ENCODE peak calls at places on chromosomes 12 and 14, in seven cellular contexts. C is HCT116, K is Panc1, Y is HepG2, U is H1, V is K562, J is GM12878. L is an unnamed sample.

GRCh38 chr12:56224954-56225353 is 812 bp downstream of the NABP2 start:
- DNase-seq in V (peak), J (no peak), C (no peak), K (no peak), Y (no peak), U (no peak), L (no peak)

GRCh38 chr12:123094349-123095073 is 56.4 kb downstream of the PITPNM2 start:
- DNase-seq in J (no peak), Y (peak), V (peak), K (peak), C (peak), U (no peak), L (no peak)

GRCh38 chr14:87992720-87993484 is at the start of gene GALC:
- DNase-seq in C (no peak), V (peak), Y (no peak), J (peak), K (no peak), U (peak), L (peak)

GRCh38 chr12:38392584-38393144 is 76.1 kb downstream of the ALG10B start:
- DNase-seq in V (no peak), Y (no peak), U (no peak), C (no peak), K (no peak), J (no peak), L (no peak)

GRCh38 chr14:22572562-22573058 is 16.4 kb downstream of the DAD1 start:
- DNase-seq in V (no peak), U (no peak), C (no peak), K (no peak), J (no peak), Y (peak), L (no peak)

GRCh38 chr12:53340398-53340797 is 4.2 kb upstream of the SP7 start:
- DNase-seq in K (no peak), U (no peak), V (peak), C (no peak), Y (no peak), J (no peak), L (peak)

GRCh38 chr14:34113051-34113511 is 162.2 kb upstream of the EGLN3 start:
- DNase-seq in Y (no peak), C (no peak), V (no peak), K (no peak), U (no peak), J (no peak), L (no peak)

GRCh38 chr14:71021347-71022014 is 114.2 kb downstream of the PCNX1 start:
- DNase-seq in Y (no peak), C (peak), V (no peak), J (no peak), K (no peak), U (no peak), L (no peak)

GRCh38 chr12:52238916-52239649 is 6.0 kb downstream of the KRT7 start:
- DNase-seq in Y (no peak), V (no peak), J (no peak), C (no peak), U (no peak), K (no peak), L (no peak)

GRCh38 chr12:109743076-109743910 is 29.7 kb downstream of the FAM222A start:
- DNase-seq in J (no peak), K (no peak), U (no peak), C (no peak), Y (no peak), V (no peak), L (peak)

GRCh38 chr14:56170028-56170427 is 51.8 kb downstream of the PELI2 start:
- DNase-seq in V (no peak), Y (no peak), J (no peak), C (no peak), U (no peak), K (no peak), L (no peak)

GRCh38 chr12:232731-233614 is 19.0 kb upstream of the SLC6A12 start:
- DNase-seq in Y (no peak), C (no peak), K (no peak), V (no peak), U (no peak), J (no peak), L (no peak)

GRCh38 chr12:26791328-26791791 is 41.6 kb downstream of the ITPR2 start:
- DNase-seq in K (no peak), V (no peak), C (no peak), J (peak), U (no peak), Y (no peak), L (no peak)

GRCh38 chr14:103273847-103274615 is 60.0 kb upstream of the EIF5 start:
- DNase-seq in U (peak), J (no peak), V (no peak), Y (no peak), K (no peak), C (no peak), L (peak)

GRCh38 chr12:124194521-124195225 is 100.2 kb upstream of the RFLNA start:
- DNase-seq in V (no peak), U (no peak), Y (no peak), K (no peak), J (no peak), C (no peak), L (peak)

GRCh38 chr12:124191024-124191359 is 103.9 kb upstream of the RFLNA start:
- DNase-seq in V (peak), U (no peak), C (peak), Y (no peak), J (no peak), K (no peak), L (peak)

GRCh38 chr12:124190301-124191023 is 104.4 kb upstream of the RFLNA start:
- DNase-seq in U (no peak), J (no peak), Y (no peak), K (no peak), V (peak), C (no peak), L (no peak)

GRCh38 chr12:124196236-124196635 is 98.7 kb upstream of the RFLNA start:
- DNase-seq in C (no peak), Y (no peak), U (no peak), K (no peak), J (no peak), V (no peak), L (no peak)

DNA sequence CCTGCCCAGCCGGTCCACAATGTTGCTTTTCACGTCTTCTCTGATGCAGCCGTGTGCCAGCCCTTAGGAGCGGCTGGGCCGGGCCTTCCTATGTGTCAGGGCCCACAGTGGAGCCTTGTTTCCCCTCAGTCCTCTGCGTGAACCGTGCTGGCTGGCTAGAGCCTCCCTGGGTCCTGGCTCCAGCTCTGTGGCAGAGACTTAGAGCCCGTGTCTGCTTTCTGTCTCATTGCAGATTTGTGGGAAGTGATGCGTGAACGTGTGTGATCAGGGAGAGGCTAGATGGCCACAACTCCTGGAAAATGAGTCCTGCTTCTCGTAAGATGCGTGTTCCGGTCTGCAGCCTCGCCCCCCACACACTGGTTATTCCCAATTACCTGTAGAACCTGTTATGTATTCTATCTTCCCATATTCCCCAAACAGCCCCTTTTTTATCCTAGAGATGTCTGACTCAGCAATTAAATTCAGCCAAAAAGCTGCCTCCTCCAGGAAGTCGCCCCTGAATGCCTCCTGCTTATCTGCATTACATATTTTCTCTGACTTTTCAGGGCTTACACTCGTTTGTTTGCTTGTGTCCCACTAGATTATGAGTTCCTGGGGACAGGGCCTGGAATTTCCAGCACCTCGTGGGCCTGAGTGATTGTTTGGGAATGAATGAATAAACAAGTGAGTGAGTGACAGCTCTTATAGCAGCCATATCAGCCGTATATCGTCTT is 99.5 kb upstream of the RFLNA start:
- DNase-seq in U (no peak), J (no peak), Y (no peak), K (no peak), V (no peak), C (no peak), L (peak)
- TF ChIP-seq SIN3A in U (no peak), J (no peak), Y (no peak), K (no peak), V (no peak), C (no peak), L (no peak)

GRCh38 chr12:63826002-63826585 is 18.4 kb upstream of the SRGAP1 start:
- DNase-seq in C (peak), V (peak), J (no peak), U (no peak), K (no peak), Y (peak), L (peak)
- TF ChIP-seq SIN3A in C (no peak), V (no peak), J (no peak), U (no peak), K (no peak), Y (no peak), L (no peak)

DNA sequence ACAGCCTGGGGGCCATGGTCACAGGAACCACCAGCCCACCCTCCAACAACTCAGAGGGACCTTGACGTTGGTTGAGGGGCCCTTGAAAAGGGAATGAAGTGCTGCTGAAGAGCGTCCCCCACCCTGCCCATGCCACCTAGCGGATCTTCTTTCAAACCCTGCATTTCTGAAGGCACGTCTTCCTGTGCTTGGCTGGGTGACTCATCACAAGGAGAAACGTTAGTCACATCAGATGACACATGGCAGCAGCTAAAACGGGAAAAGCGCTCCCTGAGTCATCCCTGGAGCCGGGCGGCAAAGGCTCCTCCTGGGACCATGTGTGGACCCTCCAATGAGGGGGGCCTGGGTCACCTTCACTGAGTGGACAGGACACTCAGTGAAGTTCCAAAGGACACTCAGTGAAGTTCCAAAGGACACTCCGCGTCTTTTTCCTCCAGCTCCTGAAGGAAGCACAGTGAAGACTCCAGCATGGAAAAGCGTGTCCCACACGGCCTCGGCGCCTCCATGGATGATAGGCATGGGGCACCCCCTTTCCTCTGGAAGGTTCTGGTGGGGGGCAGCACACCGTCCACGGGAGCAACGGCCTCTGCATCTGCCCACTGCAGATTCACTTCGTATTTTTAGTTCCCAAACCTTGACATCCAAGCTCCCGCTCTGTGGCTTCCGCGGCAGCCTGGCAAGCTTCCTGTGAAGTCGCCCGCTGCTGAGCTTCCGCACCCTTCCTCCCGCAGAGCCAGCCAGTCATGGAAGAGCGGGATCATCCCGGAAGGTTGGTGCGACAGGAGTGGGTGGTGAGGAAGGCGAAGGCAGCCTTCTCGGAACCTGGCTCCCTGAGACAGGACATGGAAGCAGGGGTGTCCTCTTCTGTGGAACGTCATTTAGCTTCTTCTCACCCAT is 383.4 kb downstream of the VRK1 start:
- DNase-seq in C (peak), Y (peak), K (peak), V (peak), J (no peak), U (no peak), L (no peak)
- TF ChIP-seq SIN3A in C (peak), Y (no peak), K (no peak), V (no peak), J (no peak), U (no peak), L (no peak)

DNA sequence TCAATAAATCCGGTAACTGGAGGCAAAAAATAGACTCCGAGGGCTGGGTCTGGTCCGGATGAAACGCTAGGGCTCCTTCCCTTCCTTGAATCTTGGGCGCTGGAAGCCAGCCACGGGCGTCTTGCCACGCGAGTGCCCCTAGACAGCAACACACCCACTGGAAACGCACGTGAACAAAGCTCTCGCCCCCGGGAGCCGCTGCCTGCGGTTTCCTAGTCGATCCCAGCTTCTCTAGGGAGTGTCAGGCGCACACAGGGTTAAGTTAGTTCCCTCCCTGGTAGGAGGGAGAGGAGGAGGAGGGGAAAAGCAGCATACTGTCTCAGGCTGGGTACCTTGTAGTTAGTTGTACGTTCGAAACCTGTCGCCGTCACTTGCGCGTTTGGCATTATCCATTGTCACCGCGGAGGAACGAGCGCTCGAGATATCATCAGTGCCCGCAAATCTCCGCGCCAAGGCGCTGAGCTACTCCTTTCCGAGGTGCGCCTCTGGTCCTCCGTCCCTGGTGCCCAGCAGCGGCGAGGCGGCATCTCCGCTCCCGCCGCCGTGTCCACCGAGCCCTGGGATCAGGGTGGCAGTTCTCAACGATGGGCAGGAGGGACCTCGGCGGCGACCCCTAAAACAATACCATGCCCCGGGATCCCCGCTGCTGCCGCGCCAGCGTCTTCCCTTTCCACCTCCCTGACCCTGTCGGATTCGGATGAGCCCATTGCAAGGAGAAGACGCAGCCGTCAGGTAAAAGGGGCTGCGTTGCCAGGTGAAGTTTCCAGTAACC is at the start of gene FLRT2:
- DNase-seq in Y (no peak), V (no peak), U (peak), K (no peak), C (no peak), J (no peak), L (no peak)
- TF ChIP-seq SIN3A in Y (no peak), V (no peak), U (no peak), K (no peak), C (no peak), J (no peak), L (no peak)

GRCh38 chr12:101697197-101697929 is at the start of gene CHPT1:
- DNase-seq in U (peak), K (no peak), Y (peak), J (no peak), C (no peak), V (peak), L (peak)

GRCh38 chr12:101697930-101698781 is 716 bp downstream of the CHPT1 start:
- DNase-seq in K (no peak), U (no peak), V (peak), C (no peak), Y (peak), J (no peak), L (no peak)

GRCh38 chr12:101696477-101697196 is 803 bp upstream of the CHPT1 start:
- DNase-seq in Y (peak), C (no peak), K (no peak), V (peak), J (no peak), U (no peak), L (peak)

GRCh38 chr12:101694297-101694848 is 3.1 kb upstream of the CHPT1 start:
- DNase-seq in V (no peak), Y (no peak), K (no peak), C (no peak), U (no peak), J (no peak), L (no peak)

GRCh38 chr12:101695698-101696097 is 1.7 kb upstream of the CHPT1 start:
- DNase-seq in K (no peak), J (no peak), U (no peak), C (no peak), V (no peak), Y (peak), L (no peak)
- TF ChIP-seq SIN3A in K (no peak), J (no peak), U (no peak), C (no peak), V (no peak), Y (no peak), L (no peak)

GRCh38 chr14:76307786-76308780 is 67.9 kb upstream of the ESRRB start:
- DNase-seq in J (no peak), V (no peak), K (no peak), C (no peak), Y (no peak), U (peak), L (no peak)
- TF ChIP-seq SIN3A in J (no peak), V (no peak), K (no peak), C (no peak), Y (no peak), U (no peak), L (no peak)

L was measured in SK-N-SH.